ENCODE peak calls at places on chromosomes 5 and 9, in six cellular contexts. C, X, F, B, H and E are unnamed samples.
A peak's percentile ranks its signal among the peaks of the same experiment; 100 is the strongest.

GRCh38 chr5:1633605-1634336 is 110.0 kb upstream of the LPCAT1 start:
- DNase-seq in C (no peak), X (no peak), F (peak; percentile 92), B (peak; percentile 28), H (peak; percentile 89), E (peak; percentile 95)

GRCh38 chr5:5767286-5767928 is 344.9 kb downstream of the ICE1 start:
- DNase-seq in C (no peak), X (no peak), F (no peak), B (no peak), H (no peak), E (no peak)

GRCh38 chr5:174570662-174571061 is 153.7 kb upstream of the MSX2 start:
- DNase-seq in C (no peak), X (no peak), F (no peak), B (no peak), H (no peak), E (no peak)

GRCh38 chr5:37208883-37209808 is 40.0 kb downstream of the CPLANE1 start:
- DNase-seq in C (no peak), X (no peak), F (peak; percentile 87), B (no peak), H (no peak), E (peak; percentile 45)

GRCh38 chr5:65197899-65198776 is 283.6 kb downstream of the ADAMTS6 start:
- DNase-seq in C (no peak), X (no peak), F (no peak), B (no peak), H (no peak), E (no peak)

GRCh38 chr9:36146666-36147065 is 10.1 kb downstream of the GLIPR2 start:
- DNase-seq in C (no peak), X (no peak), F (no peak), B (no peak), H (no peak), E (no peak)

GRCh38 chr9:136978073-136978864 is 965 bp downstream of the PTGDS start:
- DNase-seq in C (peak; percentile 70), X (no peak), F (peak; percentile 96), B (no peak), H (peak; percentile 94), E (peak; percentile 88)

GRCh38 chr9:134825025-134825424 is 55.6 kb upstream of the FCN2 start:
- DNase-seq in C (no peak), X (no peak), F (no peak), B (no peak), H (no peak), E (no peak)

GRCh38 chr9:89428901-89429890 is 68.7 kb downstream of the SEMA4D start:
- DNase-seq in C (no peak), X (no peak), F (no peak), B (no peak), H (peak; percentile 85), E (peak; percentile 53)

GRCh38 chr9:111516061-111516465 is 8.9 kb upstream of the ZNF483 start:
- DNase-seq in C (no peak), X (no peak), F (no peak), B (no peak), H (peak; percentile 57), E (no peak)